ENCODE peak calls at places on chromosomes 4 and X, in six cellular contexts. P, H, U, Z, E and O are unnamed samples.

GRCh38 chr4:128812360-128812958 is 3.0 kb downstream of the JADE1 start:
- DNase-seq in U (peak; percentile 64), H (peak; percentile 71), Z (peak; percentile 83), E (no peak), P (no peak), O (peak; percentile 72)

GRCh38 chrX:151701531-151701930 is 6.3 kb downstream of the PRRG3 start:
- DNase-seq in P (no peak), H (no peak), Z (no peak), E (no peak), U (no peak), O (no peak)

GRCh38 chrX:119784747-119785446 is 6.5 kb downstream of the RPL39 start:
- DNase-seq in U (no peak), E (no peak), H (peak; percentile 20), Z (peak; percentile 52), P (no peak), O (no peak)

GRCh38 chr4:121706595-121707021 is 9.8 kb upstream of the ANXA5 start:
- DNase-seq in Z (peak; percentile 83), P (no peak), E (no peak), U (no peak), H (peak; percentile 88), O (peak; percentile 95)

GRCh38 chr4:1416948-1417260 is 10.7 kb upstream of the NKX1-1 start:
- DNase-seq in E (peak; percentile 34), U (no peak), H (no peak), Z (no peak), P (no peak), O (no peak)

GRCh38 chrX:74519870-74520269 is 94.6 kb downstream of the RLIM start:
- DNase-seq in Z (no peak), H (no peak), U (no peak), P (no peak), E (no peak), O (no peak)

GRCh38 chrX:109843963-109844751 is 111.1 kb upstream of the ACSL4 start:
- DNase-seq in E (no peak), U (peak; percentile 16), P (no peak), Z (no peak), H (no peak), O (peak; percentile 66)

GRCh38 chr4:150591284-150591874 is 9.4 kb downstream of the MAB21L2 start:
- DNase-seq in H (no peak), U (no peak), E (no peak), P (no peak), Z (peak; percentile 31), O (no peak)

GRCh38 chr4:13169731-13170130 is 314.4 kb downstream of the RAB28 start:
- DNase-seq in U (no peak), E (no peak), P (no peak), H (no peak), Z (no peak), O (peak; percentile 50)

GRCh38 chrX:43493751-43494150 is 162.3 kb upstream of the MAOA start:
- DNase-seq in E (no peak), U (no peak), H (peak; percentile 3), P (no peak), Z (no peak), O (no peak)

GRCh38 chrX:153551135-153551534 is 33.7 kb downstream of the ATP2B3 start:
- DNase-seq in E (no peak), U (no peak), H (no peak), P (no peak), Z (peak; percentile 47), O (no peak)

GRCh38 chr4:144711685-144712456 is 65.9 kb downstream of the HHIP start:
- DNase-seq in H (no peak), U (no peak), Z (no peak), P (no peak), E (no peak), O (no peak)

GRCh38 chr4:88359558-88359957 is 19.1 kb upstream of the HERC6 start:
- DNase-seq in E (no peak), H (no peak), U (no peak), Z (no peak), P (no peak), O (no peak)

GRCh38 chr4:118033148-118034060 is 882 bp upstream of the NDST3 start:
- DNase-seq in U (peak; percentile 66), H (peak; percentile 57), P (no peak), Z (peak; percentile 39), E (no peak), O (peak; percentile 47)

GRCh38 chrX:19647159-19647558 is 131.9 kb upstream of the MAP3K15 start:
- DNase-seq in U (no peak), H (no peak), E (no peak), Z (no peak), P (no peak), O (no peak)

GRCh38 chr4:112296949-112297483 is at the start of gene ALPK1:
- DNase-seq in E (no peak), H (peak; percentile 97), P (no peak), U (no peak), Z (peak; percentile 97), O (peak; percentile 79)

GRCh38 chr4:1201851-1202525 is 29.6 kb upstream of the SPON2 start:
- DNase-seq in E (peak; percentile 56), P (no peak), Z (peak; percentile 93), H (peak; percentile 98), U (no peak), O (peak; percentile 61)

GRCh38 chr4:184356366-184356765 is 118.0 kb downstream of the IRF2 start:
- DNase-seq in U (no peak), P (no peak), Z (no peak), H (no peak), E (no peak), O (no peak)

DNA sequence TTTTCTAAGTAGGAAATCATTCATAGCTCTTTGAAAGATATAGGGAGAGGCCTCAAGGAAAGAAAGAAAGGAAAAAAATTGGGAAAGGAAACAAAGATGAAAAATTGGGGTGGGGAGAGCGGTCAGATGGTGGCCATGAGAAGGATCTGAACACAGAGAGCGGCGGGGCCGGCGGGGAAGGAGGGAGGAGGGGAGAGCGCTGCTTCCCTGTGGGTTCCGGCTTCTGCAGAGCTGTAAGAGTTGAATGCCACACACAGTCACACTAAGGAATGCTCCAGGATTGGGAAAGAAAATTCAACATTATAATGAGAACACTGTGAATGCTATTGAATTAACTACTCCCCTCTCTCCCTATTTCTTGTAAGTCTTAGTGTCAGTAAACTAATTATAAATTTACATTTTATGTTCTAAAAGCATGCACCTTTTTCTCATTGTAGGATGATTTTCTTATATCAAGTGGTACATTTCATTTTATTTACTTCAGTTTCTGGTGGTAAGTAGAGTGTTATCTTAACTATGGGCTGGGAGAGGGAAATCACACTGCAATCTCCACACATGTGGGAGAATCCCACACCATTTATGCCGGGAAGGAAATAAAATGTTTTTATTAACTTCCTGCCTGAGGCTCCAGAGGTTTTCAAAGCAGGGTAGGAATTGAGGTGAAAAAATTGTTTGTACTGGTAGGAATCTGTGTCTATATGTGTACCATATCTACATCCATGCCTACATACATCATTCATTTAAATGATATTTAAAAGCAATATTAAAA is 894 bp downstream of the F11 start:
- DNase-seq in U (no peak), E (no peak), Z (peak; percentile 39), H (peak; percentile 32), P (no peak), O (no peak)
- H3K4me3 ChIP-seq in U (no peak overlapping the region), E (no peak overlapping the region), Z (no peak overlapping the region), H (no peak overlapping the region), P (no peak overlapping the region), O (no peak overlapping the region)

GRCh38 chr4:177228599-177228998 is 81.1 kb upstream of the NEIL3 start:
- DNase-seq in H (no peak), P (no peak), E (no peak), U (no peak), Z (no peak), O (no peak)
- H3K4me3 ChIP-seq in H (no peak overlapping the region), P (no peak overlapping the region), E (no peak overlapping the region), U (no peak overlapping the region), Z (no peak overlapping the region), O (no peak overlapping the region)

GRCh38 chr4:40238008-40238699 is 41.3 kb downstream of the RHOH start:
- DNase-seq in H (no peak), E (no peak), Z (no peak), U (no peak), P (no peak), O (no peak)

GRCh38 chr4:40233227-40233626 is 36.4 kb downstream of the RHOH start:
- DNase-seq in E (no peak), P (no peak), H (no peak), U (no peak), Z (no peak), O (no peak)

GRCh38 chr4:40232610-40233009 is 35.8 kb downstream of the RHOH start:
- DNase-seq in P (no peak), U (no peak), H (no peak), Z (no peak), E (no peak), O (no peak)

GRCh38 chr4:40231464-40231863 is 34.6 kb downstream of the RHOH start:
- DNase-seq in E (no peak), U (no peak), Z (no peak), H (no peak), P (no peak), O (no peak)

GRCh38 chr4:40234519-40235039 is 37.7 kb downstream of the RHOH start:
- DNase-seq in P (no peak), E (no peak), Z (no peak), H (no peak), U (no peak), O (no peak)
- H3K4me3 ChIP-seq in P (no peak overlapping the region), E (no peak overlapping the region), Z (no peak overlapping the region), H (no peak overlapping the region), U (no peak overlapping the region), O (no peak overlapping the region)

DNA sequence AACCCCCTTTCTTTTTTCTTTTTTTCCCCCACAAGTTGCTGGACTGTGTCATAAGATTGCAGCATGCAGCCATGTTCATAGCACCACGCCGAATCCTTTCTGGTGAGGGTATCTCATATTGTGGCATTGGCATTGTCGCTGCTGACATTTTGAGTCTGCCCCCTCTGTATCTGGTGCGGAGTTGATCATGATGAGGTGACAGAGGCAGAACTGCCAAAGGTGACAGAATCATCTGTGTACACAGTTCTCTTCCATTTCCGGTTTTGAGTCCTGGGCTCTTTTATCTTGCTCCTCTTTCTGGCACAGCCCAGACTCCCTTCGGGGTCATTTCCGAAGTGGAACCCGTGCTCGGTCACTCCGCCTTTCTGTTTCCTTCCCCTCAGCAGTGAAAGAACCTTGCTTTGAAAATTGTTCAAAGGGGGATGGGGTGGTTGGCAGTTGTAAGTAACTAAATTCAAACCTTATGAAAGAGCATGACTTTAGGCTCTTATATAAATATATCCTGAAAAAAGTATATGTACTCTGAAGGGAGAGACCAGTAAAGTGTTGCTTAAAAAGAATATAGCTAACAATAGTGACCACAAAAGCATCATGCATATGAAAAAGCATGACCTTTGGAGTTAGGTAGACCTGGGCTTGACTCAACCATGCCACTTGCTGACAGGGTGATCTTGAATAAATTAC is 55.0 kb upstream of the BMP2K start:
- DNase-seq in Z (no peak), P (no peak), E (no peak), U (peak; percentile 10), H (no peak), O (no peak)
- H3K4me3 ChIP-seq in Z (no peak overlapping the region), P (no peak overlapping the region), E (no peak overlapping the region), U (no peak overlapping the region), H (no peak overlapping the region), O (no peak overlapping the region)

DNA sequence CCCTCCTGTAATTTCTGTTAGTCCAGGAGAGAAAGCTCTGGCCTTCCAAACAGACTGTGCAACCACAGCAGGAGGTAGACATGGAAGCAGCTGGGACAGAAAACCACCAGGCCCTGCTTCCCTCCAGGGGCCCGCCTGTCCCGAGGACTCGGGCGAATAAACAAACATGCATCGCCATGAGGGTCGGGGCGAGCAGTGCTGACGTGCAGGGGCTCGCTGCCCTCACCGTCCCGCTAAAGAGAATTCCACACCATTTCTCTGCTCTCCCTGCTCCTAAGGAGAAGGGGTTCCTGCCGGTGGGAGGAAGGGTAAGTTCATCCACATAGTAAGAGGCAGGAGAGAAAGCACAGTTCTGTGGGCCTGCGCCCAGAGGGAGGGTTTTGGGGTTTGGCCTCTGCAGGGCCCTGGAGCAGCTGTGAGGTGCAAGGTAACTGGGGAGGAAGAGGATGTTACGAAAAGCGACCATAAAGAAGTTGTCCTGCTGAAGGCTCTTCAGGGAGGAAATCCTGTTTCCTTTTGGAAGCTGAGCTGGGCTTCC is 54.9 kb downstream of the WFS1 start:
- DNase-seq in U (no peak), E (no peak), P (no peak), Z (no peak), H (no peak), O (no peak)
- H3K4me3 ChIP-seq in U (no peak overlapping the region), E (no peak overlapping the region), P (no peak overlapping the region), Z (no peak overlapping the region), H (no peak overlapping the region), O (no peak overlapping the region)